ENCODE peak calls at places on chromosomes 6 and 20, in nine cellular contexts. O is aorta; K is prostate gland; D is neuronal stem cell; J is CD8-positive, alpha-beta T cell; Y is A549; V is tibial artery; F is IMR-90; A is adrenal gland. T is an unnamed sample.

GRCh38 chr20:4216142-4216735 is 200.9 kb upstream of the RNF24 start:
- DNase-seq in O (no peak), K (no peak), V (no peak), J (no peak), Y (no peak), F (peak; percentile 38), D (no peak), A (no peak), T (no peak)

GRCh38 chr6:43668151-43669028 is 19.2 kb downstream of the MRPS18A start:
- DNase-seq in F (peak; percentile 36), J (peak; percentile 13), D (peak; percentile 29), Y (peak; percentile 63), V (peak; percentile 27), A (peak; percentile 76), K (peak; percentile 84), O (peak; percentile 70), T (no peak)

GRCh38 chr6:46932941-46933340 is 11.2 kb upstream of the ADGRF5 start:
- DNase-seq in J (no peak), A (no peak), O (no peak), Y (no peak), V (no peak), K (no peak), D (no peak), F (no peak), T (no peak)

GRCh38 chr20:35360033-35360432 is 51.7 kb downstream of the UQCC1 start:
- DNase-seq in D (no peak), A (no peak), Y (no peak), O (no peak), K (no peak), V (no peak), J (no peak), F (no peak), T (no peak)

GRCh38 chr6:110476046-110476849 is at the start of gene SLC22A16:
- DNase-seq in A (no peak), D (no peak), F (no peak), J (no peak), O (peak; percentile 53), V (no peak), Y (no peak), K (no peak), T (no peak)

GRCh38 chr6:50706575-50706974 is 6.8 kb upstream of the TFAP2D start:
- DNase-seq in K (no peak), Y (no peak), V (no peak), F (no peak), A (no peak), O (no peak), J (no peak), D (no peak), T (no peak)

GRCh38 chr20:33012327-33013189 is 5.1 kb downstream of the BPIFB2 start:
- DNase-seq in V (no peak), A (no peak), K (no peak), O (no peak), Y (no peak), J (no peak), F (no peak), D (no peak), T (no peak)

GRCh38 chr6:63730311-63730710 is 94.7 kb downstream of the PHF3 start:
- DNase-seq in K (no peak), A (no peak), F (peak; percentile 31), Y (no peak), J (no peak), D (no peak), V (no peak), O (no peak), T (no peak)

GRCh38 chr6:108660251-108660650 is 99.5 kb downstream of the FOXO3 start:
- DNase-seq in F (no peak), K (no peak), J (no peak), O (no peak), D (no peak), A (no peak), Y (no peak), V (no peak), T (no peak)

GRCh38 chr20:36463212-36464061 is 77.9 kb upstream of the MYL9 start:
- DNase-seq in J (no peak), D (no peak), K (no peak), O (no peak), Y (no peak), A (no peak), F (no peak), V (no peak), T (no peak)

GRCh38 chr20:50215101-50215500 is 24.5 kb downstream of the CEBPB start:
- DNase-seq in O (peak; percentile 40), K (no peak), Y (no peak), V (no peak), F (peak; percentile 58), J (no peak), A (no peak), D (no peak), T (no peak)

GRCh38 chr6:113596907-113597583 is 260.1 kb upstream of the MARCKS start:
- DNase-seq in D (no peak), F (peak; percentile 63), Y (no peak), V (no peak), O (no peak), A (no peak), J (no peak), K (no peak), T (no peak)

GRCh38 chr6:132132420-132132819 is 181.2 kb upstream of the CCN2 start:
- DNase-seq in A (no peak), K (no peak), O (no peak), V (no peak), F (peak; percentile 58), J (no peak), Y (no peak), D (no peak), T (no peak)

GRCh38 chr6:35178012-35178411 is 35.7 kb upstream of the SCUBE3 start:
- DNase-seq in D (no peak), Y (no peak), O (no peak), V (no peak), F (no peak), A (no peak), J (no peak), K (no peak), T (no peak)

GRCh38 chr6:122495612-122496011 is 24.0 kb upstream of the SERINC1 start:
- DNase-seq in K (no peak), J (no peak), Y (no peak), F (no peak), V (no peak), A (no peak), O (no peak), D (no peak), T (no peak)

GRCh38 chr6:95249176-95249575 is 328.2 kb upstream of the MANEA start:
- DNase-seq in K (no peak), F (peak; percentile 80), J (no peak), Y (peak; percentile 36), A (no peak), O (no peak), D (no peak), V (no peak), T (no peak)

GRCh38 chr6:128158496-128158895 is 257.6 kb upstream of the THEMIS start:
- DNase-seq in K (no peak), A (no peak), D (no peak), Y (no peak), J (no peak), O (no peak), F (peak; percentile 61), V (no peak), T (no peak)

GRCh38 chr6:26272171-26272631 is 92.8 kb upstream of the BTN3A2 start:
- DNase-seq in K (no peak), F (no peak), O (peak; percentile 73), J (peak; percentile 22), V (no peak), Y (no peak), D (peak; percentile 48), A (peak; percentile 72), T (no peak)

GRCh38 chr20:57443349-57443748 is 52.2 kb downstream of the RBM38 start:
- DNase-seq in V (no peak), O (no peak), F (no peak), A (no peak), D (no peak), J (no peak), K (no peak), Y (no peak), T (no peak)
- H3K4me1 ChIP-seq in V (peaks cover 59% of the 10 kb centered on the region), O (no peaks in the 10 kb centered on the region), F (peaks cover 4% of the 10 kb centered on the region), A (peaks cover 14% of the 10 kb centered on the region), D (peaks cover 15% of the 10 kb centered on the region), J (no peaks in the 10 kb centered on the region), K (peaks cover 7% of the 10 kb centered on the region), Y (peaks cover 3% of the 10 kb centered on the region), T (peaks cover 15% of the 10 kb centered on the region)

GRCh38 chr20:44643154-44643519 is 8.4 kb downstream of the ADA start:
- DNase-seq in D (no peak), V (no peak), J (no peak), A (no peak), O (no peak), F (no peak), K (no peak), Y (no peak), T (no peak)

GRCh38 chr20:44646023-44646640 is 5.4 kb downstream of the ADA start:
- DNase-seq in F (peak; percentile 80), Y (no peak), A (no peak), K (no peak), O (no peak), V (no peak), D (peak; percentile 51), J (no peak), T (no peak)

GRCh38 chr20:44642203-44643153 is 9.0 kb downstream of the ADA start:
- DNase-seq in J (no peak), Y (peak; percentile 85), A (peak; percentile 86), D (no peak), F (peak; percentile 82), O (peak; percentile 80), V (peak; percentile 84), K (peak; percentile 21), T (peak; percentile 44)

GRCh38 chr20:44644384-44645131 is 6.9 kb downstream of the ADA start:
- DNase-seq in D (no peak), F (no peak), A (no peak), K (no peak), J (no peak), Y (peak; percentile 21), O (no peak), V (no peak), T (no peak)

GRCh38 chr20:44643596-44644383 is 7.7 kb downstream of the ADA start:
- DNase-seq in A (peak; percentile 77), O (peak; percentile 86), D (no peak), Y (peak; percentile 93), J (no peak), K (no peak), F (peak; percentile 80), V (peak; percentile 53), T (peak; percentile 85)
- H3K4me1 ChIP-seq in A (peaks cover 38% of the 10 kb centered on the region), O (no peaks in the 10 kb centered on the region), D (peaks cover 39% of the 10 kb centered on the region), Y (peaks cover 55% of the 10 kb centered on the region), J (peaks cover 79% of the 10 kb centered on the region), K (peaks cover 3% of the 10 kb centered on the region), F (peaks cover 28% of the 10 kb centered on the region), V (peaks cover 18% of the 10 kb centered on the region), T (peaks cover 37% of the 10 kb centered on the region)

DNA sequence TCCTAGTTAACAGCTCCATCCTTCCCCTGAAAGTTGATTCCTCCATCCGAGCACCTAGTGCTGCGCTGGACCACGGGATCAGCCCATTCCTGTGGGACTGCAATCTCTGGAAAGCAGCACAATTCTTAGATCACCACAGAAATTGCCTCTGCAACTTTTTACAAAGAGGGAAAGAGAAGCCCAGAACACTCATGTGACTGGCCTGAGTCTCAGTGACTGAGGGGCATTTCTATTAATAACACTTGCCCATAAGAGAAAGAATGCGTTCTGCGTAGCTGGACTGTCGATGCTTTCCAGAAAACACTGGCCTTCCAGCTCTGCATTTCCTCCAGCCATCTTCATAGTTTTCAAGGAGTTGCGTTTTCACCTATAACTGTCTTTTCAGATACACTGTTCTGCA is 18.3 kb downstream of the MPC1 start:
- DNase-seq in Y (no peak), F (no peak), A (no peak), K (no peak), V (no peak), D (no peak), J (no peak), O (no peak), T (no peak)
- H3K4me1 ChIP-seq in Y (no peaks in the 10 kb centered on the region), F (peaks cover 9% of the 10 kb centered on the region), A (peaks cover 28% of the 10 kb centered on the region), K (no peaks in the 10 kb centered on the region), V (no peaks in the 10 kb centered on the region), D (peaks cover 19% of the 10 kb centered on the region), J (no peaks in the 10 kb centered on the region), O (peaks cover 1% of the 10 kb centered on the region), T (peaks cover 4% of the 10 kb centered on the region)

GRCh38 chr20:62817975-62818591 is 1.2 kb downstream of the COL9A3 start:
- DNase-seq in Y (no peak), F (no peak), J (no peak), V (no peak), K (no peak), O (no peak), A (no peak), D (no peak), T (no peak)
- H3K4me1 ChIP-seq in Y (peaks cover 59% of the 10 kb centered on the region), F (peaks cover 20% of the 10 kb centered on the region), J (peaks cover 15% of the 10 kb centered on the region), V (peaks cover 61% of the 10 kb centered on the region), K (peaks cover 6% of the 10 kb centered on the region), O (no peaks in the 10 kb centered on the region), A (peaks cover 25% of the 10 kb centered on the region), D (peaks cover 20% of the 10 kb centered on the region), T (peaks cover 47% of the 10 kb centered on the region)